ENCODE peak calls at places on chromosomes 3 and 15, in five cellular contexts. M is fibroblast of pulmonary artery, N is fibroblast of the aortic adventitia, K is tibial nerve, O is pancreas. W is an unnamed sample.
A peak's percentile ranks its signal among the peaks of the same experiment; 100 is the strongest.

GRCh38 chr3:59733041-59733809 is 683.4 kb upstream of the CFAP20DC start:
- DNase-seq in M (no peak), N (no peak), K (no peak), O (no peak), W (no peak)

GRCh38 chr3:168341192-168341816 is 245.6 kb upstream of the GOLIM4 start:
- DNase-seq in M (peak; percentile 63), N (peak; percentile 27), K (no peak), O (no peak), W (no peak)

GRCh38 chr3:27568393-27568792 is 84.2 kb upstream of the SLC4A7 start:
- DNase-seq in M (peak; percentile 74), N (peak; percentile 80), K (peak; percentile 59), O (peak; percentile 17), W (no peak)

GRCh38 chr3:167941234-167941995 is 154.3 kb downstream of the GOLIM4 start:
- DNase-seq in M (peak; percentile 94), N (peak; percentile 89), K (peak; percentile 62), O (no peak), W (no peak)

GRCh38 chr3:52679811-52680210 is 5.9 kb downstream of the PBRM1 start:
- DNase-seq in M (peak; percentile 64), N (peak; percentile 65), K (no peak), O (no peak), W (no peak)

GRCh38 chr3:52032702-52033408 is 23.5 kb downstream of the DUSP7 start:
- DNase-seq in M (no peak), N (no peak), K (no peak), O (peak; percentile 16), W (no peak)

GRCh38 chr3:38036906-38037305 is 2.1 kb upstream of the DLEC1 start:
- DNase-seq in M (no peak), N (no peak), K (no peak), O (no peak), W (no peak)

GRCh38 chr3:198071602-198072285 is 111.7 kb downstream of the LMLN start:
- DNase-seq in M (peak; percentile 61), N (peak; percentile 99), K (no peak), O (no peak), W (no peak)

GRCh38 chr15:48963524-48964113 is at the start of gene SHC4:
- DNase-seq in M (peak; percentile 88), N (peak; percentile 88), K (peak; percentile 74), O (peak; percentile 39), W (peak; percentile 80)

GRCh38 chr3:13217253-13217652 is 144.0 kb upstream of the IQSEC1 start:
- DNase-seq in M (no peak), N (no peak), K (no peak), O (no peak), W (no peak)

GRCh38 chr3:16849795-16850194 is 35.0 kb upstream of the PLCL2 start:
- DNase-seq in M (peak; percentile 89), N (peak; percentile 78), K (no peak), O (no peak), W (no peak)

GRCh38 chr3:52769786-52770445 is 824 bp downstream of the NEK4 start:
- DNase-seq in M (no peak), N (peak; percentile 7), K (no peak), O (no peak), W (no peak)

GRCh38 chr3:71879089-71879488 is 94.1 kb upstream of the PROK2 start:
- DNase-seq in M (no peak), N (no peak), K (no peak), O (no peak), W (no peak)

GRCh38 chr15:73237910-73238309 is 130.8 kb downstream of the HCN4 start:
- DNase-seq in M (no peak), N (no peak), K (no peak), O (no peak), W (no peak)

GRCh38 chr15:73240864-73241499 is 127.8 kb downstream of the HCN4 start:
- DNase-seq in M (peak; percentile 78), N (peak; percentile 78), K (peak; percentile 91), O (peak; percentile 58), W (peak; percentile 48)

GRCh38 chr15:73244333-73244732 is 124.4 kb downstream of the HCN4 start:
- DNase-seq in M (no peak), N (no peak), K (no peak), O (no peak), W (peak; percentile 18)

DNA sequence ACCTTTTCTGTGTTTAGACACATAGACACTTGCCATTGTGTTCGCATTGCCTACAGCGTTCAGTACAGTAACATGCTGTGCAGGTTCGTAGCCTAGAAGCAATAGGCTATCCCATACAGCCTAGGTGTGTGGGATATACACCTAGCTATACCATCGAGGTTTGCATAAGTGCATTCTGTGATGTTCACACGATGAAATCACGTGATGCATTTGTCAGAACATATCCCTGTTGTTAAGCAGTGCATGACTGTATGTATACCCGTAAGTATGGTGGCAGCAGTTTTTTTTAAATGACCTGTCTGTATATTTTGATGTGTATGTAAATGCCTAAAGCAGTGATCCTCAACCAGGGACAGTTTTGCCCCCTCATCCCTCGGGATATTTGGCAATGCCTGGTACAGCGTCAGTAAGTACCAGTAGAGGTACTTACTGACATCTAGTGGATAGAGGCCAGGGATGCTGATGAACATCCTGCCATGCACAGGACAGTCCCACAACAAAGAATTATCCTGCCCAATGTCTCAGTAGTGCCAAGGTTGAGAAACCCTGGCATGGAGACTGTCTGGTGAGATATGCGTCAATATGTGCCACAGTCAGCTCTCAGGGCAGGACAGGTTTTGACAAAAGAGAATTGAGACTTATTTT is 129.1 kb downstream of the HCN4 start:
- DNase-seq in M (peak; percentile 11), N (no peak), K (no peak), O (no peak), W (no peak)
- TF ChIP-seq CTCF in M (peak; percentile 9), N (no peak), K (no peak), O (no peak), W (peak; percentile 30)

DNA sequence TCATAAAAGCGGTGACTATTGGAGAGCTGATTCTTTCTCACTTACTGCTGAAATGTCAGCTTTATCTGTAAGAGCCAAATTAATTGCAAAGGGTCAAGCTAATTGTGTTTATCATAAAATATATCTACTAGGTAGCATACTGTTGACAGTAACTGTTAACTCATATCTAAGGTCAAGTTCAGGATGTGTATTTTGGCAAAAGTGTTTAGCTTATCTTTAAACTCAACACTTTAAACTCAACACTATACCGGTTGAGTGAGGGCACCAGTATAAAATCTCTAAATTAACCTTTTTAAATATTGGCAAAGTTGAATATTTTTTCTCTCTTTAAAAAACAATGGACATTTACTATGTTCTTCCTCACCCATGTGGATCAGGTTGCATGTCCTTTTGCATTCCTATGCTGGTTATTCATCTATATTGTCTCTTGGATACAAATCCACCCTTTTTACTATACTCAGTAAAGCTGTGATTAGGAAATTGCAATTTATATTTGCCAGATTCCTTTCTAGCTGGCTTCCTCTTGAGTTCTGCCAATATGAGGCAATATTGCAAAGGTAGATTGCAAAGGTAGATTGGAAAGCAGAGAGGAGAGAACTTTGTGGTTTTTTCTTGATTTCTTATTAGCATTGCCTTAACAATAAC is 344.6 kb upstream of the DCBLD2 start:
- DNase-seq in M (peak; percentile 43), N (no peak), K (no peak), O (no peak), W (no peak)
- TF ChIP-seq CTCF in M (no peak), N (no peak), K (no peak), O (no peak), W (no peak)

GRCh38 chr3:119323401-119324107 is 29.4 kb downstream of the ARHGAP31 start:
- DNase-seq in M (no peak), N (no peak), K (no peak), O (peak; percentile 34), W (no peak)

GRCh38 chr3:119324899-119325298 is 30.7 kb downstream of the ARHGAP31 start:
- DNase-seq in M (no peak), N (no peak), K (no peak), O (no peak), W (peak; percentile 27)

GRCh38 chr3:119322021-119322522 is 27.9 kb downstream of the ARHGAP31 start:
- DNase-seq in M (peak; percentile 29), N (peak; percentile 49), K (no peak), O (no peak), W (no peak)

GRCh38 chr3:119319311-119319710 is 25.1 kb downstream of the ARHGAP31 start:
- DNase-seq in M (no peak), N (no peak), K (no peak), O (no peak), W (no peak)

DNA sequence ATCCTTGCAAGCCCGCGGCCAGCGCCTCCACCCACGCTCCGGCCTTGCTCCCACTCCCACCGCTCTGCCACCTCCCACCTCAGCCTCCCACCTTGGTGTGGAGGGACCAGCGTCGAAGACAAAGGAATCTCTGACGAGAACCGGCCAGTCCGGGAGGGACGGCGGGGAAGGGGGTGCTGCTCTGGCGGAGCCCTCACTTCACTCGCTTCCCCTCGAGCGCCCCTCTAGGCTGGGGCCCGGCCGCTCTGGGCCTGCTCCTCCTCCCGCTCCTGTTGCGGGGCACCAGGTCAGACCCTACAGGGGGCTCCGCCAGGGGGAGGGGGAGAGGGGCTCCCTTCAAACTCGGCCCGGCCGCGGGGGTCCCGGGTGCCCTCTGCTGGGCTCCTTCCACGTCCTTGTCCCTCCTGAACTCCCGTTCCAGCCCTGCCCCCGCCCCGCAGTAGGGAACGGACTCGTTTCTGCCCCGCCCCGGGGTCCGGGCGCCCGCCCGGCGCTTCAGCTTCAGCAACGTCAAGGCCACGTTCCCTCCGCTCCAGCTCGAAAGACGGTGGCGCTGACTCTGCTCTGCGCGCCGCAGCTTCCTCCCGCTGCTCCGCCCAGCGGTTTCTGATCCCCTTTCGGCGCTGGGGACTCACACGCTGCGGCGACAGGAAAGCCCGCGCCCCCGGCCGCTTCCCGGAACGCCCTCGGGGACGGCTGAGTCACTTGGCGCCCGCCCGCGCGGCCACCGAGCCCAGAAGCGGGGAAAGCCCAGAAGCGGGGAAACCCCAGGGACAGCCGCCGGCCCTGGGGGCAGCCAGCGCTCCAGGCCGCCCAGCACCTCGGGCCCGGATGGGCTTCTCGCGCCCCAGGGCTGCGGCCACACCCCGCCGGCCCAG is 28.6 kb downstream of the ARHGAP31 start:
- DNase-seq in M (peak; percentile 79), N (peak; percentile 66), K (peak; percentile 52), O (peak; percentile 84), W (peak; percentile 91)
- TF ChIP-seq CTCF in M (no peak), N (peak; percentile 19), K (peak; percentile 47), O (no peak), W (no peak)

GRCh38 chr3:123267821-123268220 is 66.1 kb downstream of the SEC22A start:
- DNase-seq in M (peak; percentile 17), N (peak; percentile 5), K (no peak), O (no peak), W (no peak)
- TF ChIP-seq CTCF in M (peak; percentile 9), N (peak; percentile 14), K (no peak), O (no peak), W (no peak)

GRCh38 chr15:52172869-52173268 is 18.3 kb downstream of the GNB5 start:
- DNase-seq in M (no peak), N (no peak), K (no peak), O (no peak), W (no peak)

GRCh38 chr15:52171807-52172206 is 19.4 kb downstream of the GNB5 start:
- DNase-seq in M (no peak), N (no peak), K (no peak), O (no peak), W (no peak)

GRCh38 chr15:52171386-52171785 is 19.8 kb downstream of the GNB5 start:
- DNase-seq in M (peak; percentile 30), N (peak; percentile 12), K (no peak), O (no peak), W (no peak)
- TF ChIP-seq CTCF in M (peak; percentile 22), N (peak; percentile 25), K (no peak), O (no peak), W (no peak)

DNA sequence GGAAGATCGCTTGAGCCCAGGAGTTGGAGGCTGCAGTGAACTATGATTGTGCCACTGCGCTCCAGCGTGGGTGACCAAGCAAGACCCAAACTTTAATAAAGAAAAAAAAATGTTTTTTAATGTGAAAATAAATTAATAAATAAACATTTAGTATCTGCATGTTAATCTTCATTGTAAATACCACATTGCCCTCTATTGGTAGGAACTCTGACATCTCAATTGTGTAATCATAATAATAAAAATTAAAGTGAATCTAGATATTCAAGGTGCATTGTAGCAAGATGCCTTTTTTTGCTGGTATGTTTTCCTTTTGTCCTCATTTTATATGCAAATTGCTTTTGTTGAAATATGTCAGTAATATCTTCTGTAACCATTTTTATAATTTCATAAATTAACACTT is 95.0 kb upstream of the LIMD1 start:
- DNase-seq in M (peak; percentile 74), N (peak; percentile 76), K (no peak), O (no peak), W (peak; percentile 33)
- TF ChIP-seq CTCF in M (peak; percentile 42), N (peak; percentile 47), K (peak; percentile 52), O (peak; percentile 28), W (peak; percentile 36)

W was measured in GM13977.